ENCODE peak calls at places on chromosome 12, in seven cellular contexts. O is CD8-positive, alpha-beta T cell; W is uterus; G is A549; H is gastrocnemius medialis; Q is PC-9; K is esophagus muscularis mucosa. A is an unnamed sample.

GRCh38 chr12:53093777-53094393 is 3.6 kb upstream of the IGFBP6 start:
- DNase-seq in G (no peak), W (no peak), K (no peak), Q (no peak), H (no peak), O (no peak), A (no peak)

GRCh38 chr12:22656376-22656775 is 31.4 kb downstream of the ETNK1 start:
- DNase-seq in O (no peak), H (no peak), K (no peak), Q (no peak), G (no peak), W (no peak), A (no peak)

GRCh38 chr12:6927999-6928702 is 392 bp downstream of the ATN1 start:
- DNase-seq in W (peak), H (no peak), Q (no peak), G (no peak), K (no peak), O (no peak), A (no peak)

GRCh38 chr12:8692573-8692972 is 5.2 kb upstream of the RIMKLB start:
- DNase-seq in Q (no peak), G (no peak), K (no peak), H (no peak), W (peak), O (no peak), A (peak)

GRCh38 chr12:75862692-75863471 is 168.7 kb downstream of the PHLDA1 start:
- DNase-seq in W (no peak), G (peak), Q (peak), K (no peak), H (no peak), O (no peak), A (no peak)

GRCh38 chr12:109710279-109710746 is 3.3 kb upstream of the FAM222A start:
- DNase-seq in K (no peak), W (no peak), O (no peak), G (no peak), Q (no peak), H (no peak), A (no peak)

GRCh38 chr12:117080707-117081141 is 18.5 kb downstream of the TESC start:
- DNase-seq in H (no peak), Q (no peak), W (no peak), K (no peak), O (no peak), G (no peak), A (no peak)

GRCh38 chr12:114943601-114944000 is 259.6 kb upstream of the TBX3 start:
- DNase-seq in G (no peak), K (no peak), O (no peak), H (no peak), Q (no peak), W (no peak), A (no peak)

GRCh38 chr12:30002677-30003076 is 218.9 kb upstream of the TMTC1 start:
- DNase-seq in H (no peak), W (no peak), O (no peak), G (no peak), Q (no peak), K (no peak), A (no peak)

GRCh38 chr12:106081606-106082005 is 57.1 kb downstream of the NUAK1 start:
- DNase-seq in H (no peak), O (no peak), G (no peak), Q (no peak), K (no peak), W (no peak), A (no peak)

GRCh38 chr12:76554411-76555225 is 5.0 kb downstream of the OSBPL8 start:
- DNase-seq in G (no peak), H (no peak), Q (no peak), W (no peak), K (no peak), O (no peak), A (no peak)

GRCh38 chr12:51813931-51814310 is 34.6 kb downstream of the FIGNL2 start:
- DNase-seq in Q (no peak), G (no peak), W (no peak), O (no peak), K (no peak), H (no peak), A (no peak)
- H3K27ac ChIP-seq in Q (no peak), G (peak), W (peak), O (no peak), K (peak), H (no peak), A (no peak)

GRCh38 chr12:12724421-12725085 is 7.4 kb downstream of the CDKN1B start:
- DNase-seq in K (no peak), H (no peak), O (peak), Q (no peak), G (no peak), W (no peak), A (no peak)
- H3K27ac ChIP-seq in K (peak), H (peak), O (peak), Q (peak), G (peak), W (peak), A (peak)

GRCh38 chr12:51932218-51933076 is 19.1 kb upstream of the ACVR1B start:
- DNase-seq in W (peak), G (no peak), Q (no peak), O (no peak), H (no peak), K (no peak), A (no peak)
- H3K27ac ChIP-seq in W (no peak), G (no peak), Q (no peak), O (no peak), H (no peak), K (no peak), A (no peak)

DNA sequence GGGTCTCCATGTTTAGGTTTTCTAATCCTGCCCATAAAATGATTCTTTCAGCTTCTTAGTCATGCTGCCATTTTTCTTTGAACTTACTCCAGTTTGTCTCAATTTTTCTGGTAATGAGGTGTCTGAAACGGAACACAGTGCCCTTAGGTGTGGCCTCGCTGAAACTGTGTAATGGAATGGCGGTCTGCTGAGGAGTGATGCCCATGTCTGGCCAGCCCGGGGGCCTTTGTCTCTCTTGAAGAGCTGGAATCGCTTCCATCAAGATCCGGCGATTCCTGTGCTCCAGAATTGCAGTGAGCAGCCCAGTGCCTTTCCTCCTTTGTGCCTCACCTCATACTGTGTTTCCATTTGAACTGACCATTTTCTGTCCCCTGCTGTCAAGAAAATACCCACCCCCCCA is 112.5 kb downstream of the FBXL14 start:
- DNase-seq in O (no peak), Q (no peak), H (no peak), W (no peak), K (no peak), G (no peak), A (no peak)
- H3K27ac ChIP-seq in O (no peak), Q (no peak), H (no peak), W (no peak), K (peak), G (no peak), A (no peak)

GRCh38 chr12:94783862-94784261 is 133.5 kb upstream of the TMCC3 start:
- DNase-seq in K (no peak), G (no peak), H (no peak), W (no peak), O (no peak), Q (no peak), A (no peak)
- H3K27ac ChIP-seq in K (no peak), G (no peak), H (no peak), W (no peak), O (no peak), Q (no peak), A (no peak)

GRCh38 chr12:49873361-49873934 is 30.3 kb downstream of the FAIM2 start:
- DNase-seq in G (no peak), W (no peak), H (no peak), Q (no peak), O (no peak), K (no peak), A (no peak)
- H3K27ac ChIP-seq in G (no peak), W (no peak), H (no peak), Q (no peak), O (no peak), K (no peak), A (peak)

GRCh38 chr12:132217371-132217770 is 73.1 kb downstream of the NOC4L start:
- DNase-seq in G (no peak), W (no peak), Q (no peak), K (no peak), H (no peak), O (no peak), A (no peak)

GRCh38 chr12:132219323-132219722 is 75.1 kb downstream of the NOC4L start:
- DNase-seq in H (no peak), W (no peak), K (no peak), G (no peak), O (no peak), Q (no peak), A (no peak)

GRCh38 chr12:132218519-132218860 is 74.2 kb downstream of the NOC4L start:
- DNase-seq in W (no peak), H (no peak), K (no peak), O (no peak), G (no peak), Q (no peak), A (no peak)

GRCh38 chr12:132217800-132218518 is 73.7 kb downstream of the NOC4L start:
- DNase-seq in K (no peak), H (no peak), O (no peak), W (no peak), Q (no peak), G (no peak), A (no peak)

GRCh38 chr12:132218915-132219314 is 74.7 kb downstream of the NOC4L start:
- DNase-seq in O (no peak), H (no peak), Q (no peak), G (peak), W (no peak), K (no peak), A (no peak)
- H3K27ac ChIP-seq in O (no peak), H (no peak), Q (no peak), G (no peak), W (no peak), K (no peak), A (no peak)

A was measured in caudate nucleus.